ENCODE peak calls at places on chromosomes 16 and 17, in nine cellular contexts. T, M, Z, J, W, V, S, L and B are unnamed samples.

GRCh38 chr17:81486174-81486810 is 26.3 kb downstream of the ACTG1 start:
- DNase-seq in T (peak; percentile 59), M (no peak), Z (no peak), J (no peak), W (no peak), V (no peak), S (no peak), L (no peak), B (no peak)

GRCh38 chr17:79533116-79533515 is 77.7 kb downstream of the RBFOX3 start:
- DNase-seq in T (no peak), M (no peak), Z (no peak), J (no peak), W (no peak), V (no peak), S (no peak), L (no peak), B (no peak)

GRCh38 chr16:17277981-17278381 is 192.8 kb downstream of the XYLT1 start:
- DNase-seq in T (no peak), M (no peak), Z (peak; percentile 7), J (peak; percentile 61), W (peak; percentile 50), V (no peak), S (peak; percentile 38), L (no peak), B (no peak)

GRCh38 chr16:4750896-4751295 is 16.1 kb downstream of the ZNF500 start:
- DNase-seq in T (no peak), M (no peak), Z (no peak), J (no peak), W (no peak), V (no peak), S (no peak), L (no peak), B (no peak)

GRCh38 chr16:19223235-19223847 is 55.3 kb downstream of the SYT17 start:
- DNase-seq in T (peak; percentile 8), M (no peak), Z (peak; percentile 4), J (peak; percentile 33), W (peak; percentile 65), V (peak; percentile 33), S (peak; percentile 58), L (no peak), B (no peak)

GRCh38 chr17:81706232-81706611 is 3.1 kb downstream of the MRPL12 start:
- DNase-seq in T (no peak), M (no peak), Z (no peak), J (no peak), W (no peak), V (no peak), S (no peak), L (no peak), B (no peak)

GRCh38 chr16:50450957-50451356 is 82.2 kb upstream of the BRD7 start:
- DNase-seq in T (no peak), M (no peak), Z (no peak), J (no peak), W (no peak), V (no peak), S (peak; percentile 30), L (no peak), B (no peak)

GRCh38 chr17:79075433-79075805 is 795 bp downstream of the ENGASE start:
- DNase-seq in T (peak; percentile 21), M (peak; percentile 22), Z (no peak), J (no peak), W (no peak), V (peak; percentile 21), S (no peak), L (peak; percentile 10), B (no peak)

GRCh38 chr17:78313735-78314648 is 45.9 kb downstream of the SOCS3 start:
- DNase-seq in T (peak; percentile 65), M (peak; percentile 80), Z (peak; percentile 59), J (peak; percentile 94), W (peak; percentile 75), V (peak; percentile 78), S (peak; percentile 57), L (peak; percentile 68), B (peak; percentile 41)

GRCh38 chr17:76824103-76824502 is 44.1 kb upstream of the MGAT5B start:
- DNase-seq in T (no peak), M (no peak), Z (no peak), J (no peak), W (no peak), V (no peak), S (no peak), L (no peak), B (no peak)

GRCh38 chr17:57986841-57987581 is 1.0 kb downstream of the VEZF1 start:
- DNase-seq in T (peak; percentile 88), M (peak; percentile 88), Z (peak; percentile 91), J (peak; percentile 81), W (peak; percentile 78), V (peak; percentile 56), S (peak; percentile 89), L (peak; percentile 89), B (peak; percentile 83)

GRCh38 chr16:515963-516226 is 11.6 kb upstream of the CAPN15 start:
- DNase-seq in T (no peak), M (no peak), Z (no peak), J (no peak), W (no peak), V (no peak), S (no peak), L (no peak), B (no peak)

GRCh38 chr16:26231647-26232046 is 539.9 kb downstream of the HS3ST4 start:
- DNase-seq in T (no peak), M (no peak), Z (no peak), J (no peak), W (no peak), V (no peak), S (no peak), L (no peak), B (no peak)

GRCh38 chr17:79335456-79335855 is 260.8 kb downstream of the ENGASE start:
- DNase-seq in T (no peak), M (no peak), Z (no peak), J (no peak), W (no peak), V (no peak), S (no peak), L (no peak), B (no peak)

GRCh38 chr17:70207184-70207583 is 37.9 kb downstream of the KCNJ2 start:
- DNase-seq in T (no peak), M (no peak), Z (no peak), J (no peak), W (no peak), V (no peak), S (no peak), L (no peak), B (no peak)

GRCh38 chr17:41863074-41863843 is 2.0 kb downstream of the KLHL11 start:
- DNase-seq in T (no peak), M (no peak), Z (no peak), J (no peak), W (peak; percentile 28), V (peak; percentile 51), S (no peak), L (no peak), B (no peak)

GRCh38 chr17:3923466-3924190 is 7.4 kb upstream of the P2RX1 start:
- DNase-seq in T (no peak), M (no peak), Z (no peak), J (no peak), W (no peak), V (no peak), S (no peak), L (no peak), B (no peak)

GRCh38 chr17:62821213-62822079 is 13.3 kb upstream of the MARCHF10 start:
- DNase-seq in T (peak; percentile 76), M (no peak), Z (no peak), J (no peak), W (no peak), V (no peak), S (no peak), L (peak; percentile 42), B (peak; percentile 37)

GRCh38 chr17:49342575-49342936 is 19.5 kb downstream of the ZNF652 start:
- DNase-seq in T (no peak), M (peak; percentile 45), Z (no peak), J (no peak), W (no peak), V (no peak), S (no peak), L (no peak), B (no peak)
- H3K4me3 ChIP-seq in T (no peak overlapping the region), M (peak overlapping the region; percentile 67), Z (no peak overlapping the region), J (no peak overlapping the region), W (no peak overlapping the region), V (peak overlapping the region; percentile 46), S (no peak overlapping the region), L (peak overlapping the region; percentile 40), B (no peak overlapping the region)

GRCh38 chr16:64144612-64145011 is 977.3 kb downstream of the CDH11 start:
- DNase-seq in T (no peak), M (peak; percentile 23), Z (no peak), J (peak; percentile 10), W (no peak), V (no peak), S (no peak), L (peak; percentile 29), B (no peak)
- H2AFZ ChIP-seq in T (no peak overlapping the region), M (no peak overlapping the region), Z (no peak overlapping the region), J (no peak overlapping the region), W (no peak overlapping the region), V (no peak overlapping the region), S (no peak overlapping the region), L (no peak overlapping the region), B (no peak overlapping the region)

DNA sequence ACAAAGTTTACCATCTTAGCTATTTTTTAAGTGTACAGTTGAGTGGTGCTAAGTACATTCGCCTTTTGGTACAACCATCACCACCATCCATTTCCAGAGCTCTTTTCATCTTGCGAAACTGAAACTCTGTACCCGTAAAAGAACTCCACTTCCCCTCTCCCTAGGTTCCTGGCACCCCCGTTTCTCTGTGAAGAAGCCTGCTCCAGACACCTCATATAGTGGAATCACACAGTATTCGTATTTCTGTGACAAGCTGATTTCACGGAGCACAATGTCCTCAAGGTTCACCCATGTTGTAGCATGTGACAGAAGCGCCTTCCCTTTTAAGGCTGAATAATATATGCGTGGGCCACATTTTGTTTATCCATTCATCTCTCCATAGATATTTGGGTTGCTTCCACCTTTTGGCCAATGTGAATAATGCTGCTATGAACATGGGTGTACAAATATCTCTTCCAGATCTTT is 54.2 kb upstream of the MAP3K14 start:
- DNase-seq in T (no peak), M (peak; percentile 24), Z (peak; percentile 50), J (no peak), W (no peak), V (no peak), S (no peak), L (peak; percentile 47), B (no peak)
- H3K4me3 ChIP-seq in T (no peak overlapping the region), M (no peak overlapping the region), Z (no peak overlapping the region), J (no peak overlapping the region), W (peak overlapping the region; percentile 18), V (no peak overlapping the region), S (peak overlapping the region; percentile 76), L (no peak overlapping the region), B (no peak overlapping the region)

GRCh38 chr17:39663688-39664580 is 1.2 kb upstream of the TCAP start:
- DNase-seq in T (no peak), M (peak; percentile 58), Z (no peak), J (peak; percentile 70), W (peak; percentile 56), V (no peak), S (peak; percentile 50), L (no peak), B (no peak)
- H2AFZ ChIP-seq in T (no peak overlapping the region), M (no peak overlapping the region), Z (peak overlapping the region; percentile 71), J (no peak overlapping the region), W (no peak overlapping the region), V (no peak overlapping the region), S (no peak overlapping the region), L (no peak overlapping the region), B (no peak overlapping the region)